ENCODE peak calls at places on chromosomes 12 and 14, in ten cellular contexts. N is AG04450, U is MG63, J is stomach, H is posterior vena cava, Y is cardiac fibroblast, S is lung, C is Peyer's patch, R is cardiac septum, I is brain microvascular endothelial cell. G is an unnamed sample.
A peak's percentile ranks its signal among the peaks of the same experiment; 100 is the strongest.

GRCh38 chr14:54343276-54344121 is 53.3 kb upstream of the CDKN3 start:
- DNase-seq in I (no peak), Y (peak; percentile 43), N (no peak), H (no peak), J (no peak), C (no peak), U (no peak), S (no peak), R (no peak), G (no peak)

GRCh38 chr12:69578283-69578682 is 7.0 kb upstream of the CCT2 start:
- DNase-seq in N (no peak), H (no peak), S (no peak), I (no peak), R (no peak), C (no peak), U (no peak), J (no peak), Y (no peak), G (no peak)

GRCh38 chr12:47977046-47977771 is 13.8 kb downstream of the TMEM106C start:
- DNase-seq in J (no peak), I (no peak), C (no peak), H (peak; percentile 78), S (no peak), Y (no peak), U (no peak), N (no peak), R (no peak), G (no peak)

GRCh38 chr12:28171356-28172060 is 18.7 kb upstream of the CCDC91 start:
- DNase-seq in N (no peak), R (no peak), S (no peak), U (no peak), C (no peak), J (no peak), Y (no peak), H (no peak), I (no peak), G (no peak)

GRCh38 chr12:2387051-2387834 is 334.5 kb downstream of the CACNA1C start:
- DNase-seq in C (no peak), I (no peak), J (no peak), N (no peak), U (peak; percentile 58), R (no peak), H (peak; percentile 56), S (no peak), Y (no peak), G (no peak)

GRCh38 chr14:95156765-95157194 is 549 bp downstream of the DICER1 start:
- DNase-seq in I (no peak), J (peak; percentile 46), Y (peak; percentile 23), C (no peak), N (no peak), H (peak; percentile 86), S (peak; percentile 41), R (peak; percentile 80), U (peak; percentile 40), G (no peak)

GRCh38 chr12:12461281-12461922 is 101.3 kb downstream of the DUSP16 start:
- DNase-seq in S (no peak), J (no peak), N (no peak), U (no peak), R (no peak), C (no peak), I (no peak), Y (no peak), H (no peak), G (no peak)

GRCh38 chr12:75480469-75480949 is at the start of gene GLIPR1:
- DNase-seq in I (peak; percentile 98), U (peak; percentile 91), Y (peak; percentile 97), J (peak; percentile 57), R (peak; percentile 80), C (no peak), N (peak; percentile 97), S (peak; percentile 50), H (peak; percentile 92), G (no peak)

GRCh38 chr12:76784600-76785051 is 20.7 kb downstream of the ZDHHC17 start:
- DNase-seq in C (no peak), H (no peak), I (peak; percentile 21), Y (peak; percentile 74), S (no peak), R (no peak), J (no peak), N (peak; percentile 33), U (peak; percentile 28), G (no peak)

GRCh38 chr12:6461401-6462233 is 8.9 kb downstream of the VAMP1 start:
- DNase-seq in H (peak; percentile 89), N (no peak), J (peak; percentile 62), R (peak; percentile 87), S (peak; percentile 54), U (no peak), Y (peak; percentile 7), I (peak; percentile 41), C (peak; percentile 57), G (no peak)

GRCh38 chr12:26091837-26092236 is 33.0 kb downstream of the BHLHE41 start:
- DNase-seq in I (no peak), U (no peak), N (no peak), C (no peak), R (no peak), H (no peak), Y (peak; percentile 28), J (no peak), S (no peak), G (no peak)

GRCh38 chr12:127351481-127352010 is 915.4 kb upstream of the TMEM132C start:
- DNase-seq in I (no peak), J (no peak), U (no peak), S (no peak), Y (no peak), C (no peak), R (no peak), N (no peak), H (no peak), G (no peak)

GRCh38 chr12:3644103-3644502 is 108.8 kb downstream of the CRACR2A start:
- DNase-seq in H (no peak), C (no peak), S (no peak), Y (no peak), U (no peak), J (no peak), N (no peak), R (no peak), I (no peak), G (no peak)

GRCh38 chr14:92108345-92109254 is 2.2 kb upstream of the ATXN3 start:
- DNase-seq in U (no peak), J (no peak), S (no peak), H (no peak), Y (no peak), I (no peak), C (no peak), N (no peak), R (no peak), G (no peak)

GRCh38 chr14:70594461-70594860 is 6.0 kb downstream of the MED6 start:
- DNase-seq in R (no peak), N (no peak), H (no peak), S (no peak), U (no peak), Y (no peak), J (no peak), I (no peak), C (no peak), G (no peak)

GRCh38 chr14:99774204-99774497 is 19.1 kb upstream of the EML1 start:
- DNase-seq in U (no peak), N (no peak), S (no peak), I (no peak), C (no peak), H (no peak), Y (no peak), J (no peak), R (no peak), G (no peak)

GRCh38 chr12:69476276-69477017 is 6.3 kb downstream of the FRS2 start:
- DNase-seq in H (no peak), I (no peak), S (no peak), Y (peak; percentile 41), J (no peak), C (no peak), N (no peak), U (no peak), R (no peak), G (no peak)

GRCh38 chr12:63382930-63383329 is 231.9 kb upstream of the AVPR1A start:
- DNase-seq in J (no peak), C (no peak), H (no peak), U (no peak), S (no peak), I (peak; percentile 64), Y (no peak), N (no peak), R (no peak), G (no peak)

GRCh38 chr12:47782372-47782770 is 9.3 kb downstream of the SLC48A1 start:
- DNase-seq in H (peak; percentile 83), S (no peak), J (no peak), N (no peak), Y (no peak), U (no peak), I (no peak), C (no peak), R (no peak), G (no peak)

GRCh38 chr14:102222009-102222575 is 82.4 kb downstream of the WDR20 start:
- DNase-seq in Y (no peak), H (no peak), S (no peak), I (no peak), R (no peak), U (no peak), N (no peak), J (no peak), C (no peak), G (no peak)

G was measured in cerebellar nuclear complex.